ENCODE peak calls at places on chromosomes 1 and 21, in four cellular contexts. H is fibroblast of mammary gland, M is esophagus squamous epithelium, L is uterus. U is an unnamed sample.

GRCh38 chr1:154467768-154468102 is 34.3 kb upstream of the TDRD10 start:
- DNase-seq in M (no peak), L (no peak), H (no peak), U (no peak)

GRCh38 chr1:33257388-33257758 is 1.1 kb downstream of the ZNF362 start:
- DNase-seq in H (no peak), M (no peak), L (no peak), U (no peak)

GRCh38 chr1:150009604-150010387 is 730 bp downstream of the OTUD7B start:
- DNase-seq in L (peak; percentile 83), H (peak; percentile 89), M (no peak), U (peak; percentile 40)

GRCh38 chr1:21206117-21206516 is 29.4 kb upstream of the EIF4G3 start:
- DNase-seq in L (no peak), H (peak; percentile 45), M (no peak), U (no peak)

GRCh38 chr1:215277537-215277936 is 195.0 kb downstream of the KCNK2 start:
- DNase-seq in M (no peak), L (no peak), H (peak; percentile 78), U (no peak)

GRCh38 chr1:189211742-189212141 is 1265.9 kb downstream of the BRINP3 start:
- DNase-seq in M (no peak), L (no peak), H (no peak), U (no peak)

GRCh38 chr1:178653091-178653490 is 72.0 kb upstream of the RALGPS2 start:
- DNase-seq in M (no peak), L (no peak), H (peak; percentile 73), U (no peak)

GRCh38 chr1:210288106-210288505 is 40.6 kb upstream of the HHAT start:
- DNase-seq in L (no peak), M (no peak), H (no peak), U (no peak)

GRCh38 chr1:247331526-247332214 is at the start of gene ZNF496:
- DNase-seq in H (peak; percentile 85), L (peak; percentile 89), M (no peak), U (peak; percentile 47)

GRCh38 chr1:91725961-91726704 is 159.8 kb downstream of the TGFBR3 start:
- DNase-seq in M (no peak), H (peak; percentile 99), L (peak; percentile 81), U (no peak)

GRCh38 chr1:22055463-22055862 is 3.0 kb downstream of the CDC42 start:
- DNase-seq in H (no peak), M (no peak), L (no peak), U (no peak)

GRCh38 chr1:7702365-7702764 is 68.7 kb upstream of the VAMP3 start:
- DNase-seq in M (no peak), L (no peak), H (no peak), U (no peak)

GRCh38 chr1:245580651-245581050 is 425.9 kb downstream of the KIF26B start:
- DNase-seq in M (no peak), L (no peak), H (no peak), U (no peak)

GRCh38 chr1:87151500-87152421 is 176.9 kb upstream of the LMO4 start:
- DNase-seq in M (no peak), H (peak; percentile 63), L (peak; percentile 52), U (peak; percentile 50)

GRCh38 chr1:151494741-151495281 is 16.4 kb upstream of the CGN start:
- DNase-seq in M (no peak), H (peak; percentile 88), L (no peak), U (no peak)

GRCh38 chr1:1470626-1471388 is 758 bp upstream of the ATAD3B start:
- DNase-seq in H (peak; percentile 25), L (no peak), M (no peak), U (no peak)

GRCh38 chr1:17880429-17880828 is 125.3 kb downstream of the ACTL8 start:
- DNase-seq in H (no peak), L (no peak), M (no peak), U (no peak)

GRCh38 chr21:40844935-40845334 is 2.0 kb downstream of the DSCAM start:
- DNase-seq in M (no peak), H (no peak), L (no peak), U (no peak)

GRCh38 chr1:209650454-209650853 is 1.8 kb downstream of the LAMB3 start:
- DNase-seq in M (no peak), L (no peak), H (no peak), U (no peak)

GRCh38 chr1:70072239-70072751 is 133.1 kb downstream of the LRRC40 start:
- DNase-seq in H (peak; percentile 72), M (no peak), L (no peak), U (no peak)

GRCh38 chr1:6171546-6172124 is 8.5 kb downstream of the CHD5 start:
- DNase-seq in L (no peak), H (no peak), M (no peak), U (no peak)

GRCh38 chr1:202058001-202058908 is 47.9 kb downstream of the ELF3 start:
- DNase-seq in L (no peak), H (peak; percentile 61), M (no peak), U (no peak)

GRCh38 chr1:63116016-63116415 is 206.4 kb upstream of the FOXD3 start:
- DNase-seq in L (no peak), M (no peak), H (peak; percentile 38), U (no peak)

GRCh38 chr1:27940297-27940696 is 5.5 kb downstream of the SMPDL3B start:
- DNase-seq in M (no peak), L (no peak), H (peak; percentile 24), U (no peak)
- TF ChIP-seq CTCF in M (no peak), L (no peak), H (peak; percentile 33), U (no peak)

GRCh38 chr1:235864965-235865525 is 1.7 kb downstream of the LYST start:
- DNase-seq in H (peak; percentile 24), L (no peak), M (no peak), U (no peak)

GRCh38 chr1:235867903-235868469 is 1.3 kb upstream of the LYST start:
- DNase-seq in H (no peak), L (no peak), M (no peak), U (no peak)

GRCh38 chr1:235865565-235866206 is 1.0 kb downstream of the LYST start:
- DNase-seq in H (peak; percentile 18), M (no peak), L (no peak), U (no peak)

GRCh38 chr1:235866913-235867850 is 476 bp upstream of the LYST start:
- DNase-seq in L (peak; percentile 95), M (peak; percentile 74), H (peak; percentile 92), U (peak; percentile 87)

DNA sequence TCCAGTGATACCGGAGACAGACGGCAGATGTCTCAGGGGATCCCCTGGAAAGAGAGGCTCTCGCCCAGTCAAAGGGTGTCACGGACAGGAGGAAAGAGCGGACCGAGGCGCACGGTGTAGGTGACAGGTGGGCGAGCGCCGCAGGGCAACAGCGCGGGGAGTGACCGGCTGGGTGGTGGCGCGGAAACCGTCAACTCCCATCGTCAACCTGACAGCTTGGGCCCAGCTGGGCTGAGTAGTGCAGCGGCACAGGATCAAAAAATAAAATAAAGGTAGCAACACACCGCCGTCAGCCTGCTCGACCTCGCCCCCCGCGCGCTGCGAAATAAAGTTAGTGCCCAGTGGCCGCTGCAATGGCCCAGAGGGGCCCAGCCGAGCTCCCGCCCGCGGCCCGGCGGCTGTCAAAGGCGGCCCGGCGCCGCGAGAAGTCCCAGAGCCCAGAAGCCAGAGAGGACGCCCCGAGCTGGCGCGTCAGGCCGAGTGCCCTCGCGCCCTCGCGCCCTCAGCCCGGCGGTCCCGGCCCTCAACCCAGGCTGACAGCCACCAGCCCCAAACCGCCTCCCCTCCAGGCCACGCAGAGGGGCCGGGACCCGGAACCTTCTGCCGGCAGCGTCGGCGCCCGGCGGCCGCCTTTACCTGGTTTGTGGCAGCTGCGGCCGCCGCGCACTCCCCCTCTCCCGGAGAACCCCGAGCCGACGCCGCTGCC is at the start of gene LYST:
- DNase-seq in L (peak; percentile 53), H (peak; percentile 52), M (no peak), U (no peak)
- TF ChIP-seq CTCF in L (peak; percentile 28), H (peak; percentile 44), M (peak; percentile 8), U (no peak)

DNA sequence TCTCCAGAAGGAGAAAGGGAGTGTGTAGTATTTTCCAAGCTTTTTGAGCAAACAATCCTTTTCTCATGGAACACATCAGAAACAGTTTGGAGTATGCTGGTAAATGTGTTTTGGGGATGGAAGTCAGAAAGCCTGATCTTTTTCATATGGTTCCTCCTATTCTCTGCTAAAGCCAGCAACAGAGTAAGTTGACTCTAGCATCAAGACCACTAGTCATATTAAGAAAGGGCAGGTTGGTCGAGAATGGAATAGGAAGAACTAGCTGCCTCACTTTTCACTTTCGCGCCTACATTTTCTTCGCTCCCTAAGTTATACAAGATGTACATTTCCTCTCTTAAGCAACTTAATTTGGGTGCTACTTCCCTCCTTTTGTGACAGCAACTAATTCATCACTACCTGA is 24.0 kb downstream of the PPT1 start:
- DNase-seq in H (no peak), M (no peak), L (no peak), U (no peak)
- TF ChIP-seq CTCF in H (no peak), M (no peak), L (no peak), U (no peak)

GRCh38 chr1:118459871-118460270 is 274.8 kb upstream of the SPAG17 start:
- DNase-seq in H (no peak), L (no peak), M (no peak), U (no peak)

GRCh38 chr1:118461154-118461553 is 276.1 kb upstream of the SPAG17 start:
- DNase-seq in H (peak; percentile 1), L (no peak), M (no peak), U (no peak)
- TF ChIP-seq CTCF in H (peak; percentile 28), L (no peak), M (no peak), U (no peak)

GRCh38 chr21:30057108-30057507 is 109.5 kb downstream of the CLDN17 start:
- DNase-seq in M (no peak), H (no peak), L (no peak), U (no peak)

DNA sequence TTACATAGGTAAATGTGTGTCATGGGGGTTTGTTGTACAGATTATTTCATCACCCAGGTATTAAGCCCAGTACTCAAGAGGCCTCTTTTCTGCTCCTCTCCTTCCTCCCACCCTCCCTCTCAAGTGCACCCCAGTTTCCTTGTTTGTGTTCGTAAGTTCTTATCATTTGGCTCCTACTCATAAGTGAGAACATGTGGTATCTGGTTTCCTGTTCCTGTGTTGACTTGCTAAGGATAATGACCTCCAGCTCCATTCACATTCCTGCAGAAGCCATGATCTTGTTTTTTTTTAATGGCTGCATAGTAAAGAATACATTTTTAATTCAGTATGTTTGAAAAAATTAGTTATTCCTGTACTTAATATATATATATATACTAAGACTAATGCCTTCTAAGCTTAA is 107.7 kb downstream of the CLDN17 start:
- DNase-seq in H (no peak), L (no peak), M (no peak), U (no peak)
- TF ChIP-seq CTCF in H (no peak), L (no peak), M (no peak), U (no peak)

GRCh38 chr1:198829948-198830347 is 191.1 kb downstream of the PTPRC start:
- DNase-seq in L (no peak), H (peak; percentile 34), M (no peak), U (no peak)
- TF ChIP-seq CTCF in L (no peak), H (peak; percentile 32), M (no peak), U (no peak)

DNA sequence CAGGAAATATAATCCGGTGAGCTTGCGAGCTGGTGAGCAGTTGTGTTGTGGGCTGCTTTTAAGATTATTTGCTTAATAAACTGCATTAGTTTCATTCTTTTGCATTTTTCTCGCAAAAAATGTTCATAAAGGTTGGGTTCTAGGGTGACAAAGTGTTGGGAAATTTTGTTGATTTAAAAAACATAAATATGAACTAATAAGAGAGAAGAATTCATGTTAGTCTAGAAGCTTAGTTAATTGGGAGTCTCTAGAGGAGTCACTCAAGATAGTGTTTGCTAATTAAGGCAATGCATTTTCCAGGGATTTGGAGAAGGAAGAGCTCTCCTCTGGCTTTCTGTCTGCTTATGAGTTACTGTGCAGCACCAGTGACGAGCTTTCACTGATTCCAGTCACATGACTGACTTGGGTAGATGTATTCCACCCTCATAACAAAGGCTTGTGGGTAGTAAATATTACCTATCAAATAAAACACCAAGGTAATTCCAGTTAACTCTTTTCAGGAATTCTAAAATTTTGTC is 417.0 kb downstream of the PTBP2 start:
- DNase-seq in H (no peak), L (no peak), M (no peak), U (no peak)
- TF ChIP-seq CTCF in H (no peak), L (no peak), M (no peak), U (no peak)